ENCODE peak calls at places on chromosomes 2 and 18, in five cellular contexts. D is GDM1; I is stimulated activated CD8-positive, alpha-beta memory T cell treated with anti-CD3 and anti-CD28 coated beads, Interleukin-4, amount 100 ng/mL, for 24 hours; J is Kasumi-1; T is left kidney. Z is an unnamed sample.

GRCh38 chr2:190044866-190045265 is 17.7 kb downstream of the MSTN start:
- DNase-seq in D (no peak), I (no peak), J (no peak), T (no peak), Z (no peak)

GRCh38 chr18:57198025-57198424 is 51.1 kb downstream of the BOD1L2 start:
- DNase-seq in D (no peak), I (no peak), J (no peak), T (no peak), Z (no peak)

GRCh38 chr18:76259012-76259568 is 236.0 kb downstream of the ZNF516 start:
- DNase-seq in D (no peak), I (no peak), J (no peak), T (peak; percentile 58), Z (no peak)

GRCh38 chr2:157938556-157938955 is 62.4 kb upstream of the ACVR1 start:
- DNase-seq in D (no peak), I (no peak), J (no peak), T (no peak), Z (no peak)

GRCh38 chr2:152686308-152686707 is 31.0 kb downstream of the PRPF40A start:
- DNase-seq in D (no peak), I (no peak), J (no peak), T (no peak), Z (no peak)

GRCh38 chr2:3536682-3537632 is 17.6 kb upstream of the ADI1 start:
- DNase-seq in D (no peak), I (no peak), J (peak; percentile 86), T (peak; percentile 87), Z (no peak)

GRCh38 chr2:23530121-23530908 is 145.3 kb downstream of the KLHL29 start:
- DNase-seq in D (no peak), I (no peak), J (no peak), T (no peak), Z (no peak)

GRCh38 chr2:75432761-75433361 is 127.9 kb downstream of the EVA1A start:
- DNase-seq in D (no peak), I (no peak), J (no peak), T (peak; percentile 37), Z (no peak)

GRCh38 chr2:15909736-15910135 is 30.6 kb upstream of the MYCN start:
- DNase-seq in D (no peak), I (no peak), J (no peak), T (no peak), Z (no peak)

GRCh38 chr18:13222371-13223281 is 4.1 kb downstream of the LDLRAD4 start:
- DNase-seq in D (no peak), I (no peak), J (no peak), T (peak; percentile 87), Z (no peak)

GRCh38 chr18:41989508-41989907 is 34.5 kb downstream of the PIK3C3 start:
- DNase-seq in D (no peak), I (no peak), J (no peak), T (no peak), Z (no peak)

GRCh38 chr2:127097471-127097765 is 9.5 kb downstream of the BIN1 start:
- DNase-seq in D (no peak), I (no peak), J (no peak), T (no peak), Z (no peak)

Z was measured in stimulated activated naive CD8-positive, alpha-beta T cell treated with anti-CD3 and anti-CD28 coated beads, Interleukin-15, amount 100 ng/mL, for 72 hours.